ENCODE peak calls at places on chromosomes 2 and 18, in six cellular contexts. K is stimulated activated CD4-positive, alpha-beta T cell treated with anti-CD3 and anti-CD28 coated beads, TNF-alpha, amount 100 ng/mL, for 24 hours; G is effector memory CD4-positive, alpha-beta T cell; M is A549; W is H54; I is adrenal gland. T is an unnamed sample.

GRCh38 chr18:10131036-10131774 is 217.4 kb downstream of the VAPA start:
- DNase-seq in W (no peak), G (no peak), I (no peak), K (no peak), M (no peak), T (no peak)

GRCh38 chr18:73766915-73767314 is 380.7 kb downstream of the FBXO15 start:
- DNase-seq in K (no peak), I (no peak), G (no peak), W (no peak), M (no peak), T (no peak)

GRCh38 chr2:64675860-64676259 is 22.1 kb upstream of the SERTAD2 start:
- DNase-seq in W (no peak), M (peak; percentile 29), I (no peak), K (peak; percentile 72), G (no peak), T (no peak)

GRCh38 chr2:18484625-18485024 is 75.8 kb downstream of the RDH14 start:
- DNase-seq in I (no peak), M (no peak), W (no peak), G (no peak), K (no peak), T (no peak)

GRCh38 chr2:213007290-213007838 is 144.0 kb downstream of the IKZF2 start:
- DNase-seq in K (no peak), G (no peak), W (no peak), I (no peak), M (no peak), T (no peak)

GRCh38 chr2:55923091-55923977 is at the start of gene EFEMP1:
- DNase-seq in I (peak; percentile 52), M (peak; percentile 41), W (peak; percentile 30), K (no peak), G (no peak), T (peak; percentile 83)

GRCh38 chr18:5317186-5317585 is 21.7 kb upstream of the ZBTB14 start:
- DNase-seq in K (no peak), G (no peak), W (no peak), I (no peak), M (no peak), T (no peak)

GRCh38 chr18:79930020-79930642 is 21.3 kb downstream of the SLC66A2 start:
- DNase-seq in M (no peak), K (no peak), G (no peak), I (no peak), W (no peak), T (no peak)

GRCh38 chr18:26911840-26912239 is 46.3 kb upstream of the AQP4 start:
- DNase-seq in K (no peak), G (no peak), I (no peak), M (no peak), W (no peak), T (no peak)

GRCh38 chr2:47313728-47314127 is 89.2 kb upstream of the MSH2 start:
- DNase-seq in W (no peak), K (no peak), G (no peak), I (no peak), M (no peak), T (no peak)

GRCh38 chr2:74005786-74006185 is 21.1 kb downstream of the TET3 start:
- DNase-seq in I (no peak), M (no peak), G (no peak), W (no peak), K (no peak), T (no peak)

GRCh38 chr2:181058378-181059269 is 78.2 kb downstream of the UBE2E3 start:
- DNase-seq in W (no peak), I (peak; percentile 26), G (no peak), K (no peak), M (no peak), T (no peak)

GRCh38 chr18:55839350-55839749 is 251.4 kb upstream of the TCF4 start:
- DNase-seq in K (no peak), I (no peak), G (no peak), M (no peak), W (no peak), T (no peak)

GRCh38 chr18:48858676-48859075 is 92.1 kb downstream of the SMAD7 start:
- DNase-seq in W (no peak), G (no peak), I (no peak), M (no peak), K (no peak), T (no peak)

GRCh38 chr2:69645926-69646325 is 2.4 kb upstream of the AAK1 start:
- DNase-seq in M (no peak), I (no peak), W (no peak), G (no peak), K (no peak), T (no peak)

GRCh38 chr2:129236601-129237000 is 742.9 kb upstream of the RAB6C start:
- DNase-seq in W (no peak), K (no peak), M (no peak), I (no peak), G (no peak), T (no peak)

GRCh38 chr2:145985517-145985916 is 1465.6 kb upstream of the ZEB2 start:
- DNase-seq in M (no peak), W (no peak), K (no peak), G (no peak), I (no peak), T (no peak)

GRCh38 chr2:53268086-53268485 is 499.5 kb upstream of the CHAC2 start:
- DNase-seq in G (no peak), I (no peak), W (no peak), M (no peak), K (no peak), T (no peak)

T was measured in uterus.